ENCODE peak calls at places on chromosomes 7 and 10, in nine cellular contexts. E, N, T, L, F, I, M, O and B are unnamed samples. For H3K4me1, the result is how much of the 10 kb centered on the place peaks cover.

GRCh38 chr10:22601618-22602017 is 112.8 kb downstream of the PIP4K2A start:
- DNase-seq in M (no peak), F (no peak), L (no peak), N (no peak), T (no peak), I (no peak), E (no peak), O (no peak), B (no peak)

GRCh38 chr10:79981673-79982485 is 33.0 kb upstream of the SFTPD start:
- DNase-seq in I (peak), M (peak), T (peak), F (peak), L (peak), O (peak), E (peak), N (peak), B (peak)

GRCh38 chr7:105003275-105003674 is 10.7 kb upstream of the KMT2E start:
- DNase-seq in O (peak), M (no peak), T (peak), L (peak), I (no peak), E (peak), F (no peak), N (peak), B (peak)

GRCh38 chr7:32518534-32519140 is 23.3 kb downstream of the AVL9 start:
- DNase-seq in N (no peak), F (no peak), M (peak), I (no peak), E (no peak), T (peak), L (no peak), O (no peak), B (no peak)

GRCh38 chr10:72067463-72068125 is 20.8 kb downstream of the SPOCK2 start:
- DNase-seq in M (no peak), O (no peak), T (no peak), N (no peak), F (no peak), E (no peak), I (no peak), L (no peak), B (no peak)

GRCh38 chr10:93875032-93875358 is 18.8 kb upstream of the SLC35G1 start:
- DNase-seq in I (no peak), L (no peak), F (no peak), M (no peak), O (no peak), N (no peak), E (no peak), T (peak), B (no peak)

GRCh38 chr10:81414038-81414437 is 461.0 kb upstream of the NRG3 start:
- DNase-seq in I (no peak), L (no peak), N (no peak), M (no peak), E (no peak), O (peak), T (no peak), F (no peak), B (no peak)

GRCh38 chr10:107542016-107542415 is 377.5 kb upstream of the SORCS1 start:
- DNase-seq in M (no peak), F (no peak), T (no peak), E (no peak), O (no peak), N (no peak), L (no peak), I (no peak), B (no peak)

GRCh38 chr7:152894295-152895170 is 135.0 kb downstream of the ACTR3B start:
- DNase-seq in E (no peak), F (no peak), L (no peak), I (no peak), N (peak), M (peak), O (no peak), T (no peak), B (no peak)

GRCh38 chr10:122648599-122649428 is 50.8 kb downstream of the C10orf120 start:
- DNase-seq in O (peak), I (no peak), N (peak), L (no peak), M (peak), T (peak), E (peak), F (peak), B (no peak)

GRCh38 chr10:91034042-91034441 is 113.2 kb upstream of the ANKRD1 start:
- DNase-seq in O (no peak), M (peak), F (no peak), E (no peak), N (no peak), L (no peak), I (no peak), T (no peak), B (no peak)

GRCh38 chr7:50303894-50304157 is 690 bp upstream of the IKZF1 start:
- DNase-seq in F (peak), I (no peak), L (no peak), M (no peak), T (no peak), E (no peak), O (no peak), N (no peak), B (no peak)

GRCh38 chr10:103090911-103091310 is 102.2 kb downstream of the NT5C2 start:
- DNase-seq in F (no peak), I (no peak), E (no peak), T (no peak), M (no peak), L (no peak), O (no peak), N (no peak), B (no peak)

GRCh38 chr7:124723012-124723411 is 42.6 kb downstream of the GPR37 start:
- DNase-seq in O (peak), M (no peak), E (no peak), N (no peak), I (no peak), L (no peak), F (no peak), T (peak), B (no peak)

GRCh38 chr7:128114806-128115205 is 83.6 kb upstream of the LRRC4 start:
- DNase-seq in T (no peak), I (no peak), F (no peak), O (no peak), M (no peak), E (no peak), N (no peak), L (no peak), B (peak)

GRCh38 chr10:90318659-90319058 is 539.2 kb downstream of the HTR7 start:
- DNase-seq in T (no peak), O (no peak), L (no peak), F (no peak), N (no peak), I (no peak), E (no peak), M (no peak), B (no peak)

GRCh38 chr10:58212622-58213021 is 55.1 kb downstream of the IPMK start:
- DNase-seq in I (no peak), F (no peak), O (no peak), L (no peak), N (no peak), T (no peak), M (no peak), E (no peak), B (no peak)

GRCh38 chr10:69685802-69686585 is 55.9 kb downstream of the FAM241B start:
- DNase-seq in M (no peak), E (no peak), L (peak), T (peak), O (no peak), N (peak), F (peak), I (peak), B (no peak)

GRCh38 chr7:77699056-77699455 is 2.8 kb downstream of the RSBN1L start:
- DNase-seq in O (peak), E (no peak), N (no peak), T (no peak), M (peak), L (no peak), I (no peak), F (no peak), B (no peak)

GRCh38 chr10:122845783-122846332 is at the start of gene CUZD1:
- DNase-seq in T (no peak), F (no peak), E (no peak), N (no peak), L (no peak), O (no peak), I (no peak), M (no peak), B (no peak)

GRCh38 chr10:100709655-100710054 is 35.7 kb upstream of the PAX2 start:
- DNase-seq in M (no peak), T (no peak), E (no peak), F (no peak), O (no peak), N (no peak), I (no peak), L (no peak), B (no peak)

GRCh38 chr7:70727861-70728260 is 404.1 kb upstream of the GALNT17 start:
- DNase-seq in O (no peak), L (no peak), T (no peak), F (no peak), E (no peak), M (no peak), I (no peak), N (no peak), B (no peak)

GRCh38 chr10:127612-128432 is 7.4 kb upstream of the ZMYND11 start:
- DNase-seq in L (no peak), O (peak), I (no peak), E (peak), F (no peak), N (no peak), T (no peak), M (peak), B (no peak)

GRCh38 chr7:114941692-114942091 is 19.8 kb downstream of the MDFIC start:
- DNase-seq in L (no peak), M (no peak), F (no peak), T (no peak), I (no peak), N (no peak), E (no peak), O (no peak), B (no peak)

GRCh38 chr7:114943953-114944741 is 22.3 kb downstream of the MDFIC start:
- DNase-seq in N (no peak), O (no peak), I (no peak), T (no peak), M (no peak), F (no peak), L (no peak), E (no peak), B (no peak)

GRCh38 chr7:114943530-114943929 is 21.6 kb downstream of the MDFIC start:
- DNase-seq in M (no peak), I (no peak), N (no peak), L (no peak), T (no peak), F (no peak), O (no peak), E (no peak), B (no peak)

GRCh38 chr7:114944742-114945625 is 23.1 kb downstream of the MDFIC start:
- DNase-seq in L (peak), I (peak), F (peak), E (peak), N (no peak), M (no peak), O (peak), T (peak), B (peak)

GRCh38 chr7:114942443-114943175 is 20.7 kb downstream of the MDFIC start:
- DNase-seq in M (no peak), F (no peak), I (no peak), N (no peak), E (no peak), L (no peak), O (no peak), T (no peak), B (no peak)
- H3K4me1 ChIP-seq in M (under half), F (under half), I (under half), N (under half), E (under half), L (under half), O (under half), T (under half), B (under half)

GRCh38 chr10:51358227-51358626 is 283.9 kb downstream of the PRKG1 start:
- DNase-seq in O (no peak), T (no peak), M (no peak), E (no peak), I (no peak), F (no peak), L (no peak), N (no peak), B (no peak)

DNA sequence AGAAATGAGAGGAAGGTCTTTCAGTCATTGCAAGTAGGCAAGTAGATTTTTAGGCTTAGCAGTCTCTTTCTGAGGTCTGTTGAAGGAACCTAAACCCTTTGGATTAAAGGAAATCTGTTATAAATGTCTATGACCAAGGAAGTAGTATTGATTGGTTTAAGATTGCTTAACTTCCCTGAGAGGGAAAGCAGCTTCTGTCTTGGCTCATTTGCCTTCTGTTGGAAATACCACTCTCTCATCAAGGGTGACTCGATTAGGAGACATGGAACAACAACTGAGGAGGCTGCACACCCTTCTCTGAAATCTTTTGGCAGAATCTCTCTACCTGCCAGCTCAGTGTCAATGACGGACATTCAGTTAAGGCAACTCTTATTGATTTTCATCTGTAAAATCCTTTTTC is 282.9 kb downstream of the PRKG1 start:
- DNase-seq in T (no peak), F (no peak), E (no peak), L (no peak), M (no peak), O (no peak), N (no peak), I (no peak), B (no peak)
- H3K4me3 ChIP-seq in T (no peak), F (no peak), E (no peak), L (no peak), M (no peak), O (no peak), N (no peak), I (no peak), B (no peak)

DNA sequence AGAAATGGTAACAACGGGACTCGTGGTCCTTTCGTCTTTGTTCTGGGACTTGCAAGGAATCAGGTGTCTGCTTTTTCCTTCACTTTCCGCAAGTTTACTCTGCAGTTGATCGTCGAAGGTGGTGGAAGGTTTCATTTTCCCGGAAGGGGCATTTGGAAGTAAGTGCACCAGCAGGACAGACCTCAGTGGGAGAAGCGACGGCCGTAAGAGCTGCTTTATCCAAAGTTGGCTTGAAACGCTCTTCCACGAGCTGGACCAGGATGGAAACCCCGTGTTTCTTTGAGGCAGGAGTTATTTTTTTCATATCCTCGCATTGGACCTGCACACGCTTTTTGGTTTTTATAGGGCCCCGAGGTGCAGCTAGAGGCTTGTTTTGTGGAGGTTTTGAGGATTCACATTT is 1.2 kb downstream of the BRI3 start:
- DNase-seq in F (no peak), O (peak), T (no peak), M (no peak), E (no peak), I (no peak), N (no peak), L (no peak), B (no peak)
- H3K4me1 ChIP-seq in F (half or more), O (under half), T (under half), M (under half), E (under half), I (under half), N (half or more), L (under half), B (under half)

DNA sequence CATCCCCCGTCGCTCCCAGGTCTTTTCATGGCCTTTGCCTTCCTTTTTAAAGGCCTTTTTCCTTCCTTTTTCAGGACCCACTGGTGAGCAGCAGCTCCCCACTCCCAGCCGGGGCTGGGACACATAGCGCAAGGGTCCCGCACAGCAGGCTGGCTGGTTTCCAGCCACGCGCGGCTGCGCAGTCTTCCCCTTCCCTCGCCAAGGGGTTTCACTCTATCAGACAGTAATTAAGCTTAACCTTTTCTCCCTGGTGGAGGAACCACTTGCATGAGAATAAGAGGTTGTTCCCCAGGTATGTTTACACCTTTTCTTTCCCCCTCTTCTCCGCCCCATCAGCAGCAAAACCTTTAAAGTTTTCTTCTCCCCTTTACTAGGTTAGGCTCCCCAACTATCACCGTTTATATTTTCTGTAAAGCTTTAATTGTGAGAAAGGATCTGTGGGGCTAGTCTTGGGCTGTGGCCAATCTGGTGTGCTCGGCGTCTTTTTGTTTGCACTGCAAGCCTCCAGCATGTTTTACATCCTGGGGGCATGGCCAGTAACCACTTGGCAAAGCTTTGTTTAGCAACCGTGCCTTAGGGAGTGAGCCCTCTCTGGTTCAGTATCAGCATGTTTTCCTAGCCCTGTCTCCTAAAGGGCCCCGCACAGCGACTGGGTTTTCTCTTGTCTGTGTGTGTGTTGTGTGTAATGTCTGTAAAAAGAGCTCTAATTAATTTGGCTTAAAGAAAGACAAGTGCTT is 219.6 kb downstream of the PHF14 start:
- DNase-seq in O (no peak), N (no peak), T (no peak), L (no peak), F (peak), I (peak), E (no peak), M (no peak), B (no peak)
- H3K4me3 ChIP-seq in O (no peak), N (no peak), T (peak), L (no peak), F (peak), I (peak), E (peak), M (no peak), B (peak)

DNA sequence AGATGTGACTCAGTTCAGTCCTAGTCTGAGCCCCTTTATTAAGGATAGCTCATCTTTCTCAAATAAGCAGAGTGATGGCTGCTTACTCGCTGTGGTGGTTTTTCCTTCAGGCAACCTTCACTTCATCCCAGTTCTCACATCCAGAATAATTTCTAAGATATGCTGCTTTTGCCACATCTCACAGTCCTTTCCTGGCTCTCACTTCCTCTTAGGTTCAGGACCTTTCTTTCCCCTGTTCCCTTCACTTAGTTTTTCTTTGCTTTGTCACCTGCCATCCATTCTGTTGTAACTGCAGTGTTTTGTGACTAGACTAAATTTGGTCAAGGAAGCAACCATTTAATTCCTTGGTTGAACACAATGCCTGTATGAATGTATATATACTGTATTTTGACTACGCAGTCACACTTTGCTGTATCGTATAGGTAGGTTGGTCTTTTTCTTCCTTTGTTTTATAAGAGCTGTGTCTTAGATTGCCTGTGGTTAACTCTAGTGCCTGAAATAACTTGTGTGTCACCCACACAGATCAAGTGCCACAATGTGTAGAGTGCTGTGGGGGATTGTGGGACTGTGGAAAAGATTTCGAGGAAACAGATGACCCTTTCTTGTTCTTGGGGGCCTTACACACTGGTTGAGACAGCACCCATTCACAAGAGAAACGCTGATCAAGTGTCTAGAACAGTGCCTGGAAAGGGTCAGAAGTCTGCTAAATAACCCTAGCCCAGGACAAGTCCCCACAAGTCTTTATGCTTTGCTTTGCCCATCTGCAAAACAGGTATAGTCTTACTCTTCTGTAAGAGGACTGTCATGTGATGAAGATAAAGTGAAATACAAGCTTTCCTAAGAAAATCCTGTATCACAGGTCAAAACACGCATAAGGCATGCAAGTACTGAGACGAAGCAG is 2.6 kb downstream of the ZNF655 start:
- DNase-seq in T (no peak), O (no peak), E (no peak), F (no peak), L (no peak), M (no peak), I (no peak), N (no peak), B (no peak)
- H3K4me1 ChIP-seq in T (under half), O (under half), E (under half), F (under half), L (under half), M (under half), I (under half), N (under half), B (under half)

GRCh38 chr7:100428967-100429636 is 529 bp upstream of the MEPCE start:
- DNase-seq in O (peak), T (peak), E (peak), M (peak), F (peak), L (peak), I (peak), N (peak), B (peak)

GRCh38 chr7:100426516-100426915 is 2.0 kb downstream of the ZCWPW1 start:
- DNase-seq in T (no peak), F (no peak), I (no peak), E (no peak), L (no peak), N (no peak), O (no peak), M (no peak), B (no peak)

GRCh38 chr7:100429637-100430449 is at the start of gene MEPCE:
- DNase-seq in I (peak), N (peak), O (peak), T (peak), E (peak), L (peak), M (peak), F (peak), B (peak)

GRCh38 chr7:100428199-100428966 is at the start of gene ZCWPW1:
- DNase-seq in O (peak), I (peak), F (peak), E (peak), L (peak), M (peak), T (peak), N (peak), B (peak)

GRCh38 chr7:100427762-100428198 is 723 bp downstream of the ZCWPW1 start:
- DNase-seq in F (no peak), T (no peak), M (no peak), E (no peak), O (no peak), L (no peak), I (no peak), N (no peak), B (no peak)
- H3K4me3 ChIP-seq in F (peak), T (peak), M (no peak), E (peak), O (no peak), L (peak), I (peak), N (peak), B (peak)

DNA sequence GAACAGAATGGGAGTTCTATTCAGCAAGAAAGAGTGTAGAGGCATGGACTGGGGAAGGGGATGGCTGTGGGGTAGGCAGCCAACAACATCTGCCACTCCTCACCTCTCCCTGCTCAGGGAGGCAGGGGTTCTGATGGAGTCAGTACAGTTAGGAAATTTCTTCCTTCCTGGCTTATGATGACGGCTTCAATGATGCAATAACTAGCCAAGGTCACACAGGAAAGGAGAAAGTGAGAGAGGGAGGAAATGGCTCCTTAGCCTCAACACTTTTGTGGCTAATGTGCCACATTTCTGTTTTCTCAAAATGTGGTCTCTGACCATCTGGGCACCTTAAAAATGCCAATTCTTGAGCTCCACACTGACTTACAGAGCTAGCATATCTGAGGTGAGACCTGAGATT is 79.3 kb upstream of the PDZD8 start:
- DNase-seq in O (peak), N (no peak), L (no peak), I (no peak), E (no peak), F (no peak), M (no peak), T (no peak), B (no peak)
- H3K4me1 ChIP-seq in O (under half), N (under half), L (under half), I (under half), E (under half), F (under half), M (under half), T (under half), B (under half)